ENCODE peak calls at places on chromosomes 5 and 9, in ten cellular contexts. One of them, this sample, is unnamed.

GRCh38 chr5:56026863-56027300 is 32.1 kb upstream of the IL6ST start:
- DNase-seq in left ventricle myocardium inferior: no peak
- DNase-seq in heart left ventricle: no peak
- DNase-seq in ovary: no peak
- DNase-seq in IMR-90: peak
- DNase-seq in breast epithelium: no peak
- DNase-seq in spleen: no peak
- DNase-seq in HL-60: no peak
- DNase-seq in sigmoid colon: no peak
- DNase-seq in keratinocyte: peak
- DNase-seq in this sample: no peak

GRCh38 chr9:35357826-35358225 is 132.1 kb upstream of the RUSC2 start:
- DNase-seq in keratinocyte: no peak
- DNase-seq in left ventricle myocardium inferior: no peak
- DNase-seq in IMR-90: no peak
- DNase-seq in heart left ventricle: no peak
- DNase-seq in sigmoid colon: no peak
- DNase-seq in ovary: no peak
- DNase-seq in HL-60: no peak
- DNase-seq in spleen: no peak
- DNase-seq in breast epithelium: no peak
- DNase-seq in this sample: no peak

GRCh38 chr9:130794923-130795495 is 40.0 kb upstream of the ABL1 start:
- DNase-seq in IMR-90: no peak
- DNase-seq in sigmoid colon: no peak
- DNase-seq in spleen: no peak
- DNase-seq in heart left ventricle: no peak
- DNase-seq in ovary: no peak
- DNase-seq in left ventricle myocardium inferior: no peak
- DNase-seq in keratinocyte: no peak
- DNase-seq in HL-60: no peak
- DNase-seq in breast epithelium: no peak
- DNase-seq in this sample: no peak

GRCh38 chr9:85639675-85640186 is 102.0 kb downstream of the AGTPBP1 start:
- DNase-seq in breast epithelium: no peak
- DNase-seq in heart left ventricle: no peak
- DNase-seq in keratinocyte: no peak
- DNase-seq in left ventricle myocardium inferior: no peak
- DNase-seq in IMR-90: no peak
- DNase-seq in spleen: no peak
- DNase-seq in HL-60: no peak
- DNase-seq in sigmoid colon: no peak
- DNase-seq in ovary: no peak
- DNase-seq in this sample: no peak

GRCh38 chr5:33994845-33995244 is 10.4 kb upstream of the SLC45A2 start:
- DNase-seq in IMR-90: peak
- DNase-seq in spleen: no peak
- DNase-seq in heart left ventricle: no peak
- DNase-seq in ovary: no peak
- DNase-seq in left ventricle myocardium inferior: no peak
- DNase-seq in breast epithelium: no peak
- DNase-seq in keratinocyte: no peak
- DNase-seq in sigmoid colon: no peak
- DNase-seq in HL-60: no peak
- DNase-seq in this sample: no peak

GRCh38 chr9:133927041-133927440 is 65.1 kb downstream of the VAV2 start:
- DNase-seq in spleen: no peak
- DNase-seq in IMR-90: peak
- DNase-seq in HL-60: no peak
- DNase-seq in sigmoid colon: no peak
- DNase-seq in heart left ventricle: no peak
- DNase-seq in ovary: no peak
- DNase-seq in breast epithelium: no peak
- DNase-seq in left ventricle myocardium inferior: no peak
- DNase-seq in keratinocyte: no peak
- DNase-seq in this sample: no peak

GRCh38 chr5:151070449-151070848 is 10.4 kb downstream of the TNIP1 start:
- DNase-seq in ovary: no peak
- DNase-seq in left ventricle myocardium inferior: no peak
- DNase-seq in sigmoid colon: no peak
- DNase-seq in heart left ventricle: no peak
- DNase-seq in IMR-90: peak
- DNase-seq in keratinocyte: no peak
- DNase-seq in HL-60: no peak
- DNase-seq in breast epithelium: no peak
- DNase-seq in spleen: no peak
- DNase-seq in this sample: no peak

GRCh38 chr9:105243015-105243686 is 1.3 kb upstream of the SLC44A1 start:
- DNase-seq in HL-60: no peak
- DNase-seq in IMR-90: peak
- DNase-seq in spleen: no peak
- DNase-seq in left ventricle myocardium inferior: no peak
- DNase-seq in breast epithelium: no peak
- DNase-seq in ovary: no peak
- DNase-seq in keratinocyte: no peak
- DNase-seq in heart left ventricle: no peak
- DNase-seq in sigmoid colon: no peak
- DNase-seq in this sample: no peak

GRCh38 chr9:70549926-70550325 is 135.5 kb upstream of the KLF9 start:
- DNase-seq in HL-60: no peak
- DNase-seq in IMR-90: no peak
- DNase-seq in breast epithelium: no peak
- DNase-seq in sigmoid colon: no peak
- DNase-seq in spleen: no peak
- DNase-seq in left ventricle myocardium inferior: no peak
- DNase-seq in keratinocyte: no peak
- DNase-seq in ovary: no peak
- DNase-seq in heart left ventricle: no peak
- DNase-seq in this sample: no peak

GRCh38 chr5:14223372-14223771 is 80.2 kb downstream of the TRIO start:
- DNase-seq in breast epithelium: no peak
- DNase-seq in sigmoid colon: no peak
- DNase-seq in IMR-90: no peak
- DNase-seq in ovary: no peak
- DNase-seq in left ventricle myocardium inferior: no peak
- DNase-seq in keratinocyte: no peak
- DNase-seq in heart left ventricle: no peak
- DNase-seq in spleen: no peak
- DNase-seq in HL-60: no peak
- DNase-seq in this sample: no peak

GRCh38 chr5:171701138-171701537 is 84.5 kb upstream of the SMIM23 start:
- DNase-seq in HL-60: no peak
- DNase-seq in IMR-90: no peak
- DNase-seq in heart left ventricle: peak
- DNase-seq in ovary: no peak
- DNase-seq in keratinocyte: no peak
- DNase-seq in left ventricle myocardium inferior: no peak
- DNase-seq in sigmoid colon: no peak
- DNase-seq in spleen: no peak
- DNase-seq in breast epithelium: no peak
- DNase-seq in this sample: no peak

GRCh38 chr5:120146787-120147186 is 317.3 kb upstream of the PRR16 start:
- DNase-seq in sigmoid colon: no peak
- DNase-seq in heart left ventricle: no peak
- DNase-seq in IMR-90: peak
- DNase-seq in spleen: no peak
- DNase-seq in left ventricle myocardium inferior: no peak
- DNase-seq in breast epithelium: no peak
- DNase-seq in HL-60: no peak
- DNase-seq in keratinocyte: no peak
- DNase-seq in ovary: no peak
- DNase-seq in this sample: no peak

GRCh38 chr9:134283111-134283515 is 43.1 kb upstream of the RXRA start:
- DNase-seq in HL-60: no peak
- DNase-seq in heart left ventricle: peak
- DNase-seq in spleen: no peak
- DNase-seq in IMR-90: peak
- DNase-seq in left ventricle myocardium inferior: peak
- DNase-seq in sigmoid colon: peak
- DNase-seq in breast epithelium: peak
- DNase-seq in ovary: peak
- DNase-seq in keratinocyte: peak
- DNase-seq in this sample: peak

GRCh38 chr9:69900406-69900805 is 79.8 kb downstream of the CFAP95 start:
- DNase-seq in spleen: no peak
- DNase-seq in keratinocyte: no peak
- DNase-seq in ovary: no peak
- DNase-seq in heart left ventricle: no peak
- DNase-seq in sigmoid colon: no peak
- DNase-seq in breast epithelium: no peak
- DNase-seq in IMR-90: peak
- DNase-seq in left ventricle myocardium inferior: no peak
- DNase-seq in HL-60: no peak
- DNase-seq in this sample: no peak

GRCh38 chr5:111337688-111338087 is 113.5 kb downstream of the CAMK4 start:
- DNase-seq in ovary: no peak
- DNase-seq in IMR-90: no peak
- DNase-seq in HL-60: no peak
- DNase-seq in sigmoid colon: no peak
- DNase-seq in left ventricle myocardium inferior: no peak
- DNase-seq in spleen: no peak
- DNase-seq in keratinocyte: no peak
- DNase-seq in breast epithelium: no peak
- DNase-seq in heart left ventricle: no peak
- DNase-seq in this sample: no peak

GRCh38 chr5:4555739-4556285 is 584.3 kb upstream of the ADAMTS16 start:
- DNase-seq in HL-60: no peak
- DNase-seq in IMR-90: no peak
- DNase-seq in sigmoid colon: no peak
- DNase-seq in breast epithelium: no peak
- DNase-seq in left ventricle myocardium inferior: no peak
- DNase-seq in ovary: no peak
- DNase-seq in heart left ventricle: no peak
- DNase-seq in keratinocyte: no peak
- DNase-seq in spleen: no peak
- DNase-seq in this sample: no peak

GRCh38 chr5:139461176-139461575 is 1.4 kb downstream of the ECSCR start:
- DNase-seq in spleen: no peak
- DNase-seq in keratinocyte: no peak
- DNase-seq in heart left ventricle: no peak
- DNase-seq in sigmoid colon: no peak
- DNase-seq in IMR-90: no peak
- DNase-seq in breast epithelium: no peak
- DNase-seq in HL-60: no peak
- DNase-seq in ovary: no peak
- DNase-seq in left ventricle myocardium inferior: no peak
- DNase-seq in this sample: no peak
- H3K27ac ChIP-seq in spleen: peak
- H3K27ac ChIP-seq in keratinocyte: no peak
- H3K27ac ChIP-seq in heart left ventricle: peak
- H3K27ac ChIP-seq in sigmoid colon: no peak
- H3K27ac ChIP-seq in IMR-90: no peak
- H3K27ac ChIP-seq in breast epithelium: peak
- H3K27ac ChIP-seq in HL-60: no peak
- H3K27ac ChIP-seq in ovary: no peak
- H3K27ac ChIP-seq in left ventricle myocardium inferior: peak
- H3K27ac ChIP-seq in this sample: peak

DNA sequence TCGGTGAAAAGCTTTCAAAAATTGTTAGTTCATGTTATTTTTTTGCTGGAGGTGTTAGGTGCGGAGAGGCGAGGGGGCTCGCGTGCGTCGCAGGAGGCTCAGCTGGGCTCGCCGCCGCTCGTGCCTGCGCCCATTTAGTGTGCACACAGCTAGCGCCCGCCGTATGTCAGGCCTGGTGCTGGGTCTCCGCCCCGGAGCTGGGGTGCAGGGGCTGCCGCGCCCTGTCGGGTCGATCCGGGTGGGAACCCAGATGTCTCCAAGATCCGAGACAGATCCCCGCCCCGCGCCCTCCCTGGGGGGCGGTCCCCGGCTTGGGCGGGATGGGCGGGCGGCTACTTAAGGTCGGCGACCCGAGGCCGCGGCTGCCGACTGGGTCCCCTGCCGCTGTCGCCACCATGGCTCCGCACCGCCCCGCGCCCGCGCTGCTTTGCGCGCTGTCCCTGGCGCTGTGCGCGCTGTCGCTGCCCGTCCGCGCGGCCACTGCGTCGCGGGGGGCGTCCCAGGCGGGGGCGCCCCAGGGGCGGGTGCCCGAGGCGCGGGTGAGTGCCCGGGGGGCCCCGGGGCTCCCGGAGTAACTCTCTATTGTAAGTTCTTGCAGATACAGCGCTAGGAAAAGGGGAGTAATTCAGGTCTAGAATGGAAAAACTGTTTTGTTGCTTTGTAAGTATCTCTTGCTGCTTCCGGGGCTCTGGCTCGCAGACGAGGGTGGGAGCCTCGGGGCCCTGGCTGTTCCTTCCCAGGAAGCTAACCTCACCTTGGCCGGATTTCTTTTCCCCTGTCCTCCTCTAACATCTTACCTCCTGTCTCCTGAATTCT is 31.7 kb downstream of the GSN start:
- DNase-seq in left ventricle myocardium inferior: peak
- DNase-seq in breast epithelium: peak
- DNase-seq in keratinocyte: no peak
- DNase-seq in spleen: peak
- DNase-seq in HL-60: no peak
- DNase-seq in ovary: peak
- DNase-seq in sigmoid colon: peak
- DNase-seq in IMR-90: no peak
- DNase-seq in heart left ventricle: peak
- DNase-seq in this sample: peak
- TF ChIP-seq CTCF in left ventricle myocardium inferior: no peak
- TF ChIP-seq CTCF in breast epithelium: no peak
- TF ChIP-seq CTCF in keratinocyte: no peak
- TF ChIP-seq CTCF in spleen: no peak
- TF ChIP-seq CTCF in HL-60: no peak
- TF ChIP-seq CTCF in ovary: no peak
- TF ChIP-seq CTCF in sigmoid colon: no peak
- TF ChIP-seq CTCF in IMR-90: no peak
- TF ChIP-seq CTCF in heart left ventricle: peak
- TF ChIP-seq CTCF in this sample: no peak

GRCh38 chr5:139671096-139671841 is 23.1 kb downstream of the CXXC5 start:
- DNase-seq in sigmoid colon: no peak
- DNase-seq in ovary: no peak
- DNase-seq in breast epithelium: no peak
- DNase-seq in HL-60: no peak
- DNase-seq in left ventricle myocardium inferior: peak
- DNase-seq in heart left ventricle: no peak
- DNase-seq in IMR-90: no peak
- DNase-seq in spleen: peak
- DNase-seq in keratinocyte: no peak
- DNase-seq in this sample: no peak
- H3K4me3 ChIP-seq in sigmoid colon: no peak
- H3K4me3 ChIP-seq in ovary: no peak
- H3K4me3 ChIP-seq in breast epithelium: peak
- H3K4me3 ChIP-seq in HL-60: no peak
- H3K4me3 ChIP-seq in left ventricle myocardium inferior: peak
- H3K4me3 ChIP-seq in heart left ventricle: peak
- H3K4me3 ChIP-seq in IMR-90: no peak
- H3K4me3 ChIP-seq in spleen: peak
- H3K4me3 ChIP-seq in keratinocyte: no peak
- H3K4me3 ChIP-seq in this sample: no peak

DNA sequence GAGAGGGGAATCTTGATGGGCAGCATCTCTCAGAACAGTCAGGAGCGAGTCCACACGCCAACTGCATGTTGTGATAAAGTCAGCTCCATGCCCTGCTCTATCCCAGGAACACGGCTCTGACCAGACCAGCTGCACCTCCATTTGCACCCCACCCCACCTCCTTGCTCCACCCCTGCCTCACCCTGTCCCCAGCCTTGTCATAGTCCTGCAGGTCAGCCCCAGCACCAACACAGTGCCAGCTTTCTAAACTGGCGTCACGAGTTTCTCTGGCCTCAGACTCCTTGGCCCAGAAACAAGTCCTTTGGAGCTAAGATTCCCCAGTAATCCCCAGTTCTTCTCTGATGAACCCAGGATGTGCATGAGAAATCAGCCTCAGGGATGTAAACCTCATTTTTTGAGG is 23.5 kb downstream of the GGTA1 start:
- DNase-seq in keratinocyte: no peak
- DNase-seq in breast epithelium: no peak
- DNase-seq in spleen: no peak
- DNase-seq in IMR-90: no peak
- DNase-seq in left ventricle myocardium inferior: no peak
- DNase-seq in sigmoid colon: peak
- DNase-seq in HL-60: no peak
- DNase-seq in heart left ventricle: no peak
- DNase-seq in ovary: no peak
- DNase-seq in this sample: no peak
- H3K27ac ChIP-seq in keratinocyte: no peak
- H3K27ac ChIP-seq in breast epithelium: no peak
- H3K27ac ChIP-seq in spleen: no peak
- H3K27ac ChIP-seq in IMR-90: no peak
- H3K27ac ChIP-seq in left ventricle myocardium inferior: peak
- H3K27ac ChIP-seq in sigmoid colon: no peak
- H3K27ac ChIP-seq in HL-60: no peak
- H3K27ac ChIP-seq in heart left ventricle: no peak
- H3K27ac ChIP-seq in ovary: no peak
- H3K27ac ChIP-seq in this sample: peak